ENCODE peak calls at places on chromosomes 12 and 14, in six cellular contexts. R is WERI-Rb-1, P is K562, C is tibial artery, D is body of pancreas, I is RWPE1. M is an unnamed sample.

GRCh38 chr14:74867673-74868072 is 8.3 kb downstream of the PROX2 start:
- DNase-seq in R (no peak), P (no peak), C (no peak), D (no peak), I (no peak), M (no peak)

GRCh38 chr14:76924363-76925151 is 98.3 kb downstream of the LRRC74A start:
- DNase-seq in R (no peak), P (no peak), C (no peak), D (no peak), I (no peak), M (no peak)

GRCh38 chr14:67515386-67516079 is 17.6 kb upstream of the PLEKHH1 start:
- DNase-seq in R (peak), P (no peak), C (peak), D (peak), I (no peak), M (peak)

GRCh38 chr14:103257211-103257962 is 76.7 kb upstream of the EIF5 start:
- DNase-seq in R (no peak), P (no peak), C (no peak), D (no peak), I (no peak), M (no peak)

GRCh38 chr14:95021588-95021987 is 135.7 kb downstream of the DICER1 start:
- DNase-seq in R (no peak), P (no peak), C (no peak), D (no peak), I (no peak), M (no peak)

GRCh38 chr12:4272014-4272975 is 1.3 kb upstream of the CCND2 start:
- DNase-seq in R (peak), P (peak), C (peak), D (peak), I (peak), M (peak)

GRCh38 chr12:121110211-121110940 is 22.3 kb upstream of the P2RX7 start:
- DNase-seq in R (peak), P (peak), C (no peak), D (peak), I (peak), M (peak)

GRCh38 chr12:97575792-97576191 is 113.2 kb downstream of the RMST start:
- DNase-seq in R (no peak), P (no peak), C (no peak), D (no peak), I (peak), M (no peak)

GRCh38 chr12:120249266-120249874 is 16.2 kb downstream of the PXN start:
- DNase-seq in R (no peak), P (peak), C (no peak), D (no peak), I (no peak), M (no peak)

GRCh38 chr14:100837812-100838170 is 11.9 kb downstream of the MEG3 start:
- DNase-seq in R (no peak), P (no peak), C (no peak), D (no peak), I (no peak), M (no peak)

GRCh38 chr12:6722863-6723262 is 983 bp upstream of the COPS7A start:
- DNase-seq in R (no peak), P (no peak), C (no peak), D (no peak), I (no peak), M (no peak)

GRCh38 chr12:128783129-128783574 is 40.6 kb downstream of the SLC15A4 start:
- DNase-seq in R (no peak), P (no peak), C (no peak), D (no peak), I (no peak), M (no peak)

GRCh38 chr12:50089730-50090129 is 4.6 kb downstream of the SMARCD1 start:
- DNase-seq in R (no peak), P (no peak), C (no peak), D (no peak), I (no peak), M (no peak)

GRCh38 chr12:50086148-50086547 is 1.0 kb downstream of the SMARCD1 start:
- DNase-seq in R (no peak), P (no peak), C (no peak), D (no peak), I (no peak), M (no peak)

GRCh38 chr12:50088577-50089335 is 3.6 kb downstream of the SMARCD1 start:
- DNase-seq in R (peak), P (peak), C (no peak), D (peak), I (peak), M (no peak)

GRCh38 chr12:50087159-50087558 is 2.0 kb downstream of the SMARCD1 start:
- DNase-seq in R (no peak), P (no peak), C (no peak), D (no peak), I (no peak), M (no peak)

GRCh38 chr12:50087995-50088394 is 2.9 kb downstream of the SMARCD1 start:
- DNase-seq in R (no peak), P (no peak), C (no peak), D (no peak), I (peak), M (no peak)
- H3K27ac ChIP-seq in R (no peak), P (no peak), C (no peak), D (no peak), I (peak), M (no peak)

GRCh38 chr14:41229824-41230223 is 376.9 kb upstream of the LRFN5 start:
- DNase-seq in R (no peak), P (no peak), C (no peak), D (no peak), I (no peak), M (no peak)
- TF ChIP-seq CTCF in R (no peak), P (no peak), C (no peak), D (no peak), I (no peak), M (no peak)

GRCh38 chr14:49997991-49998390 is 105.1 kb downstream of the ARF6 start:
- DNase-seq in R (peak), P (no peak), C (no peak), D (no peak), I (no peak), M (no peak)
- H3K27ac ChIP-seq in R (no peak), P (no peak), C (peak), D (no peak), I (peak), M (no peak)

DNA sequence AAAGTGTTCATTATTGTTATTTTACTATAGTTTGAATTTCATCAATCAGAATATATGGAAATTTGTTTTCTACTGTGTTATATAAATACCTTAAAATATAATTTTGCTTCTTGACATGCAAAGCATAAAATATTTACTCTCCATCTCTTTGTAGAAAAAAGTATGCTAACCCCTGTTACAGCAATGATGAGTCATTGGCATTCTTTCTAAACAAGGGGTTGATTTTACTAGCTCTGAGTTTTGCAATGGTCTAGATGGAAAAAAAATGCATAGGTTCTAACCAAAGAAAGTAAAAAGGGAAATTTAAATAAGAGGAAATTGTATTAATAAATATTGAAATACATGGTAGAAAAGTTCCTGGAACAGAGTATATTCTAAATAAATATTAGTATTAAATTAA is 990.2 kb upstream of the ATXN7L3B start:
- DNase-seq in R (no peak), P (no peak), C (no peak), D (no peak), I (no peak), M (no peak)
- TF ChIP-seq CTCF in R (no peak), P (no peak), C (no peak), D (no peak), I (no peak), M (no peak)

GRCh38 chr14:61472025-61472672 is 150.8 kb downstream of the PRKCH start:
- DNase-seq in R (no peak), P (no peak), C (no peak), D (peak), I (peak), M (no peak)

GRCh38 chr14:61469771-61470170 is 148.4 kb downstream of the PRKCH start:
- DNase-seq in R (peak), P (no peak), C (no peak), D (no peak), I (no peak), M (no peak)

GRCh38 chr14:61471297-61471980 is 150.1 kb downstream of the PRKCH start:
- DNase-seq in R (no peak), P (no peak), C (no peak), D (no peak), I (no peak), M (no peak)

GRCh38 chr14:61470261-61470953 is 149.0 kb downstream of the PRKCH start:
- DNase-seq in R (no peak), P (no peak), C (no peak), D (peak), I (peak), M (no peak)

DNA sequence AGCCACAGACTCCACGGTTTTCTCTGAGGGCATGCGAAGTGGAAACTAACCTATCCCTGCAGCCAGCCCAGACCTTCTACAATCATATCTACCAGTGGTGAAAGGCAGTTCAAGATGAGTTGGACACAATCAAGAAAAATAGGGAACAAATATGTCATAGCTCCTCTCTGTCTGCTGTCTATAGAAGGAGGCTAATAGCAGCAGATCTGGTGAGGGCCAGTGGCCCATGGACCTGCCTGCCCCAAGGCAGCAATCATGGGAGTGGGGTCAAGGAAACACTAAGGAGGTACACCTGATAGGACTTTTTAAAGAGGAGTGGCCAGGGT is 149.5 kb downstream of the PRKCH start:
- DNase-seq in R (no peak), P (no peak), C (no peak), D (peak), I (no peak), M (no peak)
- H3K27ac ChIP-seq in R (no peak), P (no peak), C (peak), D (no peak), I (peak), M (peak)

GRCh38 chr12:25135531-25136154 is 59.3 kb downstream of the DNAI7 start:
- DNase-seq in R (peak), P (no peak), C (no peak), D (no peak), I (peak), M (no peak)
- TF ChIP-seq CTCF in R (peak), P (no peak), C (no peak), D (no peak), I (no peak), M (no peak)

GRCh38 chr14:52863339-52863700 is 71.9 kb upstream of the GNPNAT1 start:
- DNase-seq in R (no peak), P (no peak), C (no peak), D (no peak), I (no peak), M (no peak)
- H3K27ac ChIP-seq in R (no peak), P (no peak), C (peak), D (no peak), I (no peak), M (peak)

GRCh38 chr14:36520601-36521525 is 831 bp upstream of the NKX2-1 start:
- DNase-seq in R (no peak), P (peak), C (no peak), D (no peak), I (peak), M (peak)
- TF ChIP-seq CTCF in R (no peak), P (peak), C (no peak), D (no peak), I (peak), M (no peak)

M was measured in left lung.